ENCODE peak calls at places on chromosome 17, in nine cellular contexts. P is amniotic stem cell; W is NCI-H748 treated with DMSO at 0.1 percent for 48 hours; V is cardiac fibroblast; T is effector CD4-positive, alpha-beta T cell; I is GM13977; X is BJ; B is AG10803; C is HEK293T. M is an unnamed sample.

GRCh38 chr17:3894927-3895343 is 2.1 kb upstream of the CAMKK1 start:
- DNase-seq in P (peak; percentile 15), W (no peak), V (peak; percentile 41), T (no peak), I (no peak), X (no peak), B (peak; percentile 31), C (no peak), M (no peak)

GRCh38 chr17:33816842-33817241 is 438.2 kb upstream of the CCL2 start:
- DNase-seq in P (no peak), W (no peak), V (no peak), T (no peak), I (no peak), X (no peak), B (no peak), C (no peak), M (no peak)

GRCh38 chr17:44830359-44831269 is 527 bp upstream of the GJC1 start:
- DNase-seq in P (no peak), W (no peak), V (peak; percentile 47), T (no peak), I (peak; percentile 28), X (no peak), B (peak; percentile 41), C (peak; percentile 45), M (peak; percentile 37)

GRCh38 chr17:74814453-74814852 is 38.3 kb upstream of the NAT9 start:
- DNase-seq in P (no peak), W (no peak), V (no peak), T (no peak), I (no peak), X (no peak), B (no peak), C (no peak), M (no peak)

GRCh38 chr17:56902350-56902749 is 11.5 kb downstream of the TRIM25 start:
- DNase-seq in P (peak; percentile 50), W (no peak), V (peak; percentile 51), T (no peak), I (no peak), X (no peak), B (peak; percentile 77), C (no peak), M (no peak)

GRCh38 chr17:9557356-9557755 is 18.3 kb downstream of the STX8 start:
- DNase-seq in P (no peak), W (no peak), V (no peak), T (no peak), I (no peak), X (no peak), B (no peak), C (no peak), M (no peak)

GRCh38 chr17:41907633-41908539 is 10.9 kb downstream of the ACLY start:
- DNase-seq in P (no peak), W (no peak), V (peak; percentile 45), T (no peak), I (no peak), X (no peak), B (peak; percentile 12), C (no peak), M (no peak)

GRCh38 chr17:79801156-79802038 is 4.5 kb upstream of the CBX8 start:
- DNase-seq in P (no peak), W (peak; percentile 2), V (no peak), T (no peak), I (no peak), X (no peak), B (no peak), C (peak; percentile 36), M (no peak)

GRCh38 chr17:45132569-45133463 is 501 bp upstream of the PLCD3 start:
- DNase-seq in P (peak; percentile 51), W (peak; percentile 68), V (peak; percentile 80), T (peak; percentile 60), I (peak; percentile 98), X (no peak), B (peak; percentile 77), C (peak; percentile 93), M (peak; percentile 83)

GRCh38 chr17:50584749-50585148 is 24.2 kb downstream of the CACNA1G start:
- DNase-seq in P (no peak), W (no peak), V (no peak), T (no peak), I (no peak), X (no peak), B (no peak), C (no peak), M (no peak)

GRCh38 chr17:77869665-77870132 is 88.8 kb upstream of the TNRC6C start:
- DNase-seq in P (no peak), W (no peak), V (no peak), T (no peak), I (peak; percentile 78), X (no peak), B (no peak), C (no peak), M (peak; percentile 85)

GRCh38 chr17:57707892-57708291 is 37.2 kb downstream of the CCDC182 start:
- DNase-seq in P (no peak), W (no peak), V (no peak), T (no peak), I (no peak), X (no peak), B (no peak), C (no peak), M (no peak)

M was measured in GM06990.